ENCODE peak calls at places on chromosomes 3 and 15, in four cellular contexts. Z is IMR-90, S is mesendoderm, L is H1. I is an unnamed sample.
A peak's percentile ranks its signal among the peaks of the same experiment; 100 is the strongest.

GRCh38 chr3:2544718-2545117 is 446.1 kb downstream of the CNTN4 start:
- DNase-seq in Z (no peak), S (no peak), L (no peak), I (no peak)

GRCh38 chr3:196941846-196942225 is 492 bp downstream of the NCBP2 start:
- DNase-seq in Z (peak; percentile 51), S (no peak), L (no peak), I (no peak)

GRCh38 chr15:95520511-95520910 is 810.0 kb upstream of the NR2F2 start:
- DNase-seq in Z (no peak), S (no peak), L (no peak), I (no peak)

GRCh38 chr3:108472011-108472591 is 38.3 kb downstream of the MYH15 start:
- DNase-seq in Z (peak; percentile 95), S (peak; percentile 62), L (no peak), I (no peak)

GRCh38 chr3:194727435-194728128 is 41.9 kb downstream of the FAM43A start:
- DNase-seq in Z (peak; percentile 80), S (peak; percentile 40), L (no peak), I (no peak)

GRCh38 chr3:191430103-191430502 is 30.9 kb upstream of the PYDC2 start:
- DNase-seq in Z (no peak), S (no peak), L (no peak), I (no peak)

GRCh38 chr3:179166561-179167201 is 18.5 kb downstream of the PIK3CA start:
- DNase-seq in Z (no peak), S (no peak), L (no peak), I (no peak)

GRCh38 chr15:31478781-31479221 is 152.2 kb downstream of the KLF13 start:
- DNase-seq in Z (no peak), S (no peak), L (no peak), I (peak; percentile 20)

GRCh38 chr15:69941206-69941605 is 156.5 kb downstream of the TLE3 start:
- DNase-seq in Z (no peak), S (no peak), L (no peak), I (no peak)

GRCh38 chr15:68402432-68403160 is 29.4 kb downstream of the ITGA11 start:
- DNase-seq in Z (no peak), S (no peak), L (no peak), I (peak; percentile 16)

GRCh38 chr3:126114406-126115386 is 30.8 kb upstream of the SLC41A3 start:
- DNase-seq in Z (no peak), S (no peak), L (peak; percentile 37), I (peak; percentile 20)

GRCh38 chr3:62159693-62160092 is 213.7 kb downstream of the FEZF2 start:
- DNase-seq in Z (peak; percentile 52), S (no peak), L (no peak), I (no peak)

GRCh38 chr3:47433796-47434195 is 41.9 kb downstream of the SCAP start:
- DNase-seq in Z (no peak), S (no peak), L (no peak), I (no peak)

GRCh38 chr3:172052405-172052804 is 13.0 kb downstream of the FNDC3B start:
- DNase-seq in Z (no peak), S (no peak), L (no peak), I (no peak)
- H4K5ac ChIP-seq in Z (no peak overlapping the region), S (no peak overlapping the region), L (no peak overlapping the region), I (no peak overlapping the region)

GRCh38 chr3:11591006-11591360 is 52.7 kb downstream of the VGLL4 start:
- DNase-seq in Z (peak; percentile 60), S (peak; percentile 42), L (no peak), I (no peak)

GRCh38 chr3:11589706-11590105 is 54.0 kb downstream of the VGLL4 start:
- DNase-seq in Z (no peak), S (no peak), L (no peak), I (no peak)

GRCh38 chr3:11587766-11588165 is 55.9 kb downstream of the VGLL4 start:
- DNase-seq in Z (no peak), S (no peak), L (no peak), I (no peak)

GRCh38 chr3:11588755-11589154 is 55.0 kb downstream of the VGLL4 start:
- DNase-seq in Z (no peak), S (no peak), L (no peak), I (no peak)

GRCh38 chr3:11588338-11588737 is 55.4 kb downstream of the VGLL4 start:
- DNase-seq in Z (no peak), S (no peak), L (no peak), I (no peak)
- H2AK5ac ChIP-seq in Z (peak overlapping the region; percentile 33), S (no peak overlapping the region), L (peak overlapping the region; percentile 33), I (no peak overlapping the region)

DNA sequence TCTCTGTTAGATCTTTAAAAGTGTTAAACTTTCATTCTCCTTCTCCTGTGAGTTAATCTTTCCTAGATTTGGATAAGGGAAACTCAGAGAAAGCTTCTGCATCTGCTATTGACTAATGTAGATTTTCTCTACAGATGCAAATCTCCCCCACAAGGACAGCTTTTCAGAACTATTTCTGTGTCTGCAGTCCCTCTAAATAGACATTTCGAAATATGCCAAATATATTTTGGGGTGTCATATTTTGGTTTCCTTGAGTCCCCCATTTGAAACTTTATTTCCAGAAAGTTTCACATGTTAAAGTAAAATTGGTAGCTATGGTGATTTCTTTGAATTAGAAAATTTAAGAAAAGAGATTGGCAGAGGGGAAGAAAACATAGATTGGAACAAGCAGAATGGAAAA is 852.3 kb upstream of the ALCAM start:
- DNase-seq in Z (no peak), S (no peak), L (no peak), I (no peak)
- H4K5ac ChIP-seq in Z (no peak overlapping the region), S (no peak overlapping the region), L (no peak overlapping the region), I (no peak overlapping the region)

GRCh38 chr3:171940250-171940649 is 97.1 kb downstream of the TMEM212 start:
- DNase-seq in Z (no peak), S (no peak), L (no peak), I (no peak)
- H2AK5ac ChIP-seq in Z (no peak overlapping the region), S (peak overlapping the region; percentile 3), L (no peak overlapping the region), I (no peak overlapping the region)

GRCh38 chr15:61335998-61336648 is 107.0 kb upstream of the RORA start:
- DNase-seq in Z (no peak), S (no peak), L (no peak), I (no peak)

GRCh38 chr15:61327019-61327631 is 98.0 kb upstream of the RORA start:
- DNase-seq in Z (no peak), S (no peak), L (no peak), I (no peak)

DNA sequence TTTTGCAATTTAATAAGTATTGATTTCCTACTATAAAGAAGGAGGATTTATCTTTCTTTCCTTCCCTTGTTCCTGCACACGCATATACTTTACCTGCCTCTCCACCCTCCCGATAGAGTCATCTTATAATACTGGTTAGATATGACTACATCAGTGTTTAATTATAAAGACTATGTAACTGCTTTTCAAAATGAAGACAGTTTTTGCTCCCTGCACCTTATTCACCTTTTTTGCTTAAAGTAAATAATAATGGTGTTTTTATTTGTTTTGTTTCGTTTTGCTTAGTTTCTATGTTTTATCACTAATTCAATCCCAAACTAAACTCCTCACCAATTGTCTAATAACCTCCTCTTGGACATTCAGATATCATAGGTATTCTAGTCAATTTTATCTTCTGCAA is 101.9 kb upstream of the RORA start:
- DNase-seq in Z (no peak), S (no peak), L (no peak), I (no peak)
- H4K5ac ChIP-seq in Z (no peak overlapping the region), S (no peak overlapping the region), L (no peak overlapping the region), I (no peak overlapping the region)

GRCh38 chr15:72230197-72231065 is 559 bp downstream of the PKM start:
- DNase-seq in Z (peak; percentile 91), S (peak; percentile 87), L (peak; percentile 82), I (peak; percentile 86)

GRCh38 chr15:72231066-72231846 is at the start of gene PKM:
- DNase-seq in Z (peak; percentile 97), S (peak; percentile 100), L (peak; percentile 98), I (peak; percentile 99)

GRCh38 chr15:72229947-72230196 is 1.1 kb downstream of the PKM start:
- DNase-seq in Z (no peak), S (no peak), L (no peak), I (no peak)

GRCh38 chr15:72233759-72234158 is 2.8 kb upstream of the PKM start:
- DNase-seq in Z (peak; percentile 7), S (no peak), L (no peak), I (no peak)

GRCh38 chr15:72231847-72232461 is 964 bp upstream of the PKM start:
- DNase-seq in Z (peak; percentile 82), S (peak; percentile 93), L (no peak), I (no peak)
- H2AK5ac ChIP-seq in Z (peak overlapping the region; percentile 81), S (peak overlapping the region; percentile 27), L (no peak overlapping the region), I (no peak overlapping the region)

GRCh38 chr3:171844873-171845272 is 1.7 kb downstream of the TMEM212 start:
- DNase-seq in Z (no peak), S (no peak), L (no peak), I (no peak)
- H4K5ac ChIP-seq in Z (no peak overlapping the region), S (no peak overlapping the region), L (no peak overlapping the region), I (no peak overlapping the region)

I was measured in H9.